ENCODE peak calls at places on chromosomes 5 and 9, in nine cellular contexts. One of them, this sample, is unnamed.

GRCh38 chr5:44199408-44199807 is 189.8 kb downstream of the FGF10 start:
- DNase-seq in ovary: no peak
- DNase-seq in D341Med: no peak
- DNase-seq in GDM1: no peak
- DNase-seq in NCI-H2171: no peak
- DNase-seq in nephron progenitor cell: no peak
- DNase-seq in AG08395: no peak
- DNase-seq in nucleus accumbens: no peak
- DNase-seq in omental fat pad: no peak
- DNase-seq in this sample: no peak

GRCh38 chr5:141623197-141623596 is 4.4 kb upstream of the DIAPH1 start:
- DNase-seq in ovary: no peak
- DNase-seq in D341Med: no peak
- DNase-seq in GDM1: no peak
- DNase-seq in NCI-H2171: no peak
- DNase-seq in nephron progenitor cell: no peak
- DNase-seq in AG08395: no peak
- DNase-seq in nucleus accumbens: no peak
- DNase-seq in omental fat pad: no peak
- DNase-seq in this sample: no peak

GRCh38 chr9:17970285-17970684 is 391.4 kb downstream of the SH3GL2 start:
- DNase-seq in ovary: no peak
- DNase-seq in D341Med: no peak
- DNase-seq in GDM1: no peak
- DNase-seq in NCI-H2171: no peak
- DNase-seq in nephron progenitor cell: no peak
- DNase-seq in AG08395: no peak
- DNase-seq in nucleus accumbens: no peak
- DNase-seq in omental fat pad: no peak
- DNase-seq in this sample: no peak

GRCh38 chr5:127878174-127878750 is 175.1 kb downstream of the CCDC192 start:
- DNase-seq in ovary: no peak
- DNase-seq in D341Med: peak
- DNase-seq in GDM1: peak
- DNase-seq in NCI-H2171: peak
- DNase-seq in nephron progenitor cell: peak
- DNase-seq in AG08395: peak
- DNase-seq in nucleus accumbens: no peak
- DNase-seq in omental fat pad: no peak
- DNase-seq in this sample: no peak

GRCh38 chr9:98784855-98785254 is 11.5 kb downstream of the ANKS6 start:
- DNase-seq in ovary: no peak
- DNase-seq in D341Med: no peak
- DNase-seq in GDM1: no peak
- DNase-seq in NCI-H2171: no peak
- DNase-seq in nephron progenitor cell: no peak
- DNase-seq in AG08395: no peak
- DNase-seq in nucleus accumbens: no peak
- DNase-seq in omental fat pad: no peak
- DNase-seq in this sample: no peak

GRCh38 chr9:26172301-26172700 is 494.1 kb upstream of the TUSC1 start:
- DNase-seq in ovary: no peak
- DNase-seq in D341Med: no peak
- DNase-seq in GDM1: no peak
- DNase-seq in NCI-H2171: no peak
- DNase-seq in nephron progenitor cell: no peak
- DNase-seq in AG08395: no peak
- DNase-seq in nucleus accumbens: no peak
- DNase-seq in omental fat pad: no peak
- DNase-seq in this sample: no peak

GRCh38 chr9:108830292-108830691 is 25.5 kb downstream of the ACTL7B start:
- DNase-seq in ovary: no peak
- DNase-seq in D341Med: no peak
- DNase-seq in GDM1: no peak
- DNase-seq in NCI-H2171: no peak
- DNase-seq in nephron progenitor cell: no peak
- DNase-seq in AG08395: no peak
- DNase-seq in nucleus accumbens: no peak
- DNase-seq in omental fat pad: no peak
- DNase-seq in this sample: no peak

GRCh38 chr9:920927-921326 is 55.5 kb upstream of the DMRT3 start:
- DNase-seq in ovary: no peak
- DNase-seq in D341Med: no peak
- DNase-seq in GDM1: no peak
- DNase-seq in NCI-H2171: no peak
- DNase-seq in nephron progenitor cell: no peak
- DNase-seq in AG08395: no peak
- DNase-seq in nucleus accumbens: no peak
- DNase-seq in omental fat pad: no peak
- DNase-seq in this sample: no peak

GRCh38 chr5:6746244-6746643 is 33.0 kb downstream of the TENT4A start:
- DNase-seq in ovary: no peak
- DNase-seq in D341Med: no peak
- DNase-seq in GDM1: no peak
- DNase-seq in NCI-H2171: no peak
- DNase-seq in nephron progenitor cell: no peak
- DNase-seq in AG08395: no peak
- DNase-seq in nucleus accumbens: no peak
- DNase-seq in omental fat pad: no peak
- DNase-seq in this sample: no peak

GRCh38 chr5:35811108-35811741 is 45.5 kb upstream of the IL7R start:
- DNase-seq in ovary: no peak
- DNase-seq in D341Med: no peak
- DNase-seq in GDM1: no peak
- DNase-seq in NCI-H2171: no peak
- DNase-seq in nephron progenitor cell: no peak
- DNase-seq in AG08395: no peak
- DNase-seq in nucleus accumbens: no peak
- DNase-seq in omental fat pad: no peak
- DNase-seq in this sample: no peak

GRCh38 chr9:107173422-107174180 is 109.5 kb upstream of the RAD23B start:
- DNase-seq in ovary: no peak
- DNase-seq in D341Med: no peak
- DNase-seq in GDM1: no peak
- DNase-seq in NCI-H2171: no peak
- DNase-seq in nephron progenitor cell: no peak
- DNase-seq in AG08395: no peak
- DNase-seq in nucleus accumbens: no peak
- DNase-seq in omental fat pad: no peak
- DNase-seq in this sample: no peak

GRCh38 chr5:14871084-14871572 is 450 bp downstream of the ANKH start:
- DNase-seq in ovary: peak
- DNase-seq in D341Med: no peak
- DNase-seq in GDM1: no peak
- DNase-seq in NCI-H2171: no peak
- DNase-seq in nephron progenitor cell: no peak
- DNase-seq in AG08395: no peak
- DNase-seq in nucleus accumbens: no peak
- DNase-seq in omental fat pad: no peak
- DNase-seq in this sample: peak

GRCh38 chr9:3161912-3162311 is 318.0 kb upstream of the PUM3 start:
- DNase-seq in ovary: no peak
- DNase-seq in D341Med: peak
- DNase-seq in GDM1: no peak
- DNase-seq in NCI-H2171: no peak
- DNase-seq in nephron progenitor cell: no peak
- DNase-seq in AG08395: no peak
- DNase-seq in nucleus accumbens: no peak
- DNase-seq in omental fat pad: no peak
- DNase-seq in this sample: no peak

GRCh38 chr5:141816598-141817399 is 61.4 kb downstream of the PCDH1 start:
- DNase-seq in ovary: no peak
- DNase-seq in D341Med: no peak
- DNase-seq in GDM1: no peak
- DNase-seq in NCI-H2171: no peak
- DNase-seq in nephron progenitor cell: no peak
- DNase-seq in AG08395: no peak
- DNase-seq in nucleus accumbens: peak
- DNase-seq in omental fat pad: no peak
- DNase-seq in this sample: no peak

GRCh38 chr5:138700581-138701362 is 52.5 kb upstream of the CTNNA1 start:
- DNase-seq in ovary: no peak
- DNase-seq in D341Med: no peak
- DNase-seq in GDM1: no peak
- DNase-seq in NCI-H2171: no peak
- DNase-seq in nephron progenitor cell: no peak
- DNase-seq in AG08395: no peak
- DNase-seq in nucleus accumbens: no peak
- DNase-seq in omental fat pad: no peak
- DNase-seq in this sample: no peak

GRCh38 chr5:150022163-150022540 is 21.6 kb downstream of the HMGXB3 start:
- DNase-seq in ovary: no peak
- DNase-seq in D341Med: no peak
- DNase-seq in GDM1: no peak
- DNase-seq in NCI-H2171: no peak
- DNase-seq in nephron progenitor cell: no peak
- DNase-seq in AG08395: peak
- DNase-seq in nucleus accumbens: no peak
- DNase-seq in omental fat pad: no peak
- DNase-seq in this sample: no peak

GRCh38 chr5:139446956-139447779 is 7.8 kb upstream of the DNAJC18 start:
- DNase-seq in ovary: no peak
- DNase-seq in D341Med: no peak
- DNase-seq in GDM1: no peak
- DNase-seq in NCI-H2171: no peak
- DNase-seq in nephron progenitor cell: no peak
- DNase-seq in AG08395: peak
- DNase-seq in nucleus accumbens: no peak
- DNase-seq in omental fat pad: no peak
- DNase-seq in this sample: no peak

GRCh38 chr5:180153991-180154390 is 55.0 kb downstream of the RASGEF1C start:
- DNase-seq in ovary: no peak
- DNase-seq in D341Med: peak
- DNase-seq in GDM1: no peak
- DNase-seq in NCI-H2171: no peak
- DNase-seq in nephron progenitor cell: no peak
- DNase-seq in AG08395: no peak
- DNase-seq in nucleus accumbens: no peak
- DNase-seq in omental fat pad: no peak
- DNase-seq in this sample: peak

GRCh38 chr5:40570408-40571129 is 109.1 kb upstream of the PTGER4 start:
- DNase-seq in ovary: no peak
- DNase-seq in D341Med: peak
- DNase-seq in GDM1: no peak
- DNase-seq in NCI-H2171: no peak
- DNase-seq in nephron progenitor cell: no peak
- DNase-seq in AG08395: peak
- DNase-seq in nucleus accumbens: no peak
- DNase-seq in omental fat pad: no peak
- DNase-seq in this sample: no peak

GRCh38 chr5:127833999-127834953 is 131.1 kb downstream of the CCDC192 start:
- DNase-seq in ovary: no peak
- DNase-seq in D341Med: no peak
- DNase-seq in GDM1: no peak
- DNase-seq in NCI-H2171: no peak
- DNase-seq in nephron progenitor cell: no peak
- DNase-seq in AG08395: no peak
- DNase-seq in nucleus accumbens: no peak
- DNase-seq in omental fat pad: no peak
- DNase-seq in this sample: no peak

GRCh38 chr5:93184041-93184440 is 397.0 kb downstream of the NR2F1-AS1 start:
- DNase-seq in ovary: peak
- DNase-seq in D341Med: no peak
- DNase-seq in GDM1: no peak
- DNase-seq in NCI-H2171: no peak
- DNase-seq in nephron progenitor cell: no peak
- DNase-seq in AG08395: no peak
- DNase-seq in nucleus accumbens: no peak
- DNase-seq in omental fat pad: no peak
- DNase-seq in this sample: no peak

GRCh38 chr5:140327589-140327988 is 18.8 kb downstream of the HBEGF start:
- DNase-seq in ovary: no peak
- DNase-seq in D341Med: no peak
- DNase-seq in GDM1: no peak
- DNase-seq in NCI-H2171: peak
- DNase-seq in nephron progenitor cell: no peak
- DNase-seq in AG08395: no peak
- DNase-seq in nucleus accumbens: no peak
- DNase-seq in omental fat pad: no peak
- DNase-seq in this sample: no peak

GRCh38 chr5:34483442-34484033 is 172.6 kb upstream of the RAI14 start:
- DNase-seq in ovary: no peak
- DNase-seq in D341Med: no peak
- DNase-seq in GDM1: no peak
- DNase-seq in NCI-H2171: no peak
- DNase-seq in nephron progenitor cell: no peak
- DNase-seq in AG08395: no peak
- DNase-seq in nucleus accumbens: peak
- DNase-seq in omental fat pad: no peak
- DNase-seq in this sample: no peak

GRCh38 chr5:10278658-10279279 is 28.7 kb downstream of the CCT5 start:
- DNase-seq in ovary: no peak
- DNase-seq in D341Med: no peak
- DNase-seq in GDM1: no peak
- DNase-seq in NCI-H2171: no peak
- DNase-seq in nephron progenitor cell: no peak
- DNase-seq in AG08395: no peak
- DNase-seq in nucleus accumbens: no peak
- DNase-seq in omental fat pad: no peak
- DNase-seq in this sample: no peak

GRCh38 chr5:135094339-135095051 is 60.5 kb upstream of the PITX1 start:
- DNase-seq in ovary: no peak
- DNase-seq in D341Med: no peak
- DNase-seq in GDM1: no peak
- DNase-seq in NCI-H2171: no peak
- DNase-seq in nephron progenitor cell: no peak
- DNase-seq in AG08395: no peak
- DNase-seq in nucleus accumbens: no peak
- DNase-seq in omental fat pad: no peak
- DNase-seq in this sample: no peak

GRCh38 chr5:52987711-52988329 is 1.3 kb upstream of the ITGA2 start:
- DNase-seq in ovary: no peak
- DNase-seq in D341Med: no peak
- DNase-seq in GDM1: no peak
- DNase-seq in NCI-H2171: no peak
- DNase-seq in nephron progenitor cell: no peak
- DNase-seq in AG08395: no peak
- DNase-seq in nucleus accumbens: no peak
- DNase-seq in omental fat pad: no peak
- DNase-seq in this sample: no peak

GRCh38 chr9:124897570-124898460 is 35.9 kb downstream of the ARPC5L start:
- DNase-seq in ovary: no peak
- DNase-seq in D341Med: no peak
- DNase-seq in GDM1: no peak
- DNase-seq in NCI-H2171: no peak
- DNase-seq in nephron progenitor cell: no peak
- DNase-seq in AG08395: no peak
- DNase-seq in nucleus accumbens: no peak
- DNase-seq in omental fat pad: no peak
- DNase-seq in this sample: no peak

GRCh38 chr9:134488251-134488900 is 153.2 kb upstream of the COL5A1 start:
- DNase-seq in ovary: no peak
- DNase-seq in D341Med: no peak
- DNase-seq in GDM1: no peak
- DNase-seq in NCI-H2171: no peak
- DNase-seq in nephron progenitor cell: no peak
- DNase-seq in AG08395: peak
- DNase-seq in nucleus accumbens: no peak
- DNase-seq in omental fat pad: no peak
- DNase-seq in this sample: no peak

GRCh38 chr9:110283736-110284135 is 27.4 kb upstream of the TXN start:
- DNase-seq in ovary: no peak
- DNase-seq in D341Med: no peak
- DNase-seq in GDM1: no peak
- DNase-seq in NCI-H2171: peak
- DNase-seq in nephron progenitor cell: no peak
- DNase-seq in AG08395: no peak
- DNase-seq in nucleus accumbens: no peak
- DNase-seq in omental fat pad: no peak
- DNase-seq in this sample: no peak

This sample was measured in lower lobe of right lung.